ENCODE peak calls at places on chromosomes 13 and 19, in four cellular contexts. One of them, this sample, is unnamed.

GRCh38 chr19:47719047-47719885 is 6.0 kb downstream of the EHD2 start:
- DNase-seq in fibroblast of lung: peak
- DNase-seq in HepG2: peak
- DNase-seq in colonic mucosa: peak
- DNase-seq in this sample: no peak

GRCh38 chr13:67225252-67226159 is 4.6 kb downstream of the PCDH9 start:
- DNase-seq in fibroblast of lung: no peak
- DNase-seq in HepG2: no peak
- DNase-seq in colonic mucosa: no peak
- DNase-seq in this sample: no peak

GRCh38 chr19:44807652-44808462 is 1.0 kb upstream of the BCAM start:
- DNase-seq in fibroblast of lung: peak
- DNase-seq in HepG2: peak
- DNase-seq in colonic mucosa: peak
- DNase-seq in this sample: no peak

GRCh38 chr13:20301391-20302071 is 69.4 kb upstream of the GJB6 start:
- DNase-seq in fibroblast of lung: peak
- DNase-seq in HepG2: no peak
- DNase-seq in colonic mucosa: no peak
- DNase-seq in this sample: no peak

GRCh38 chr13:31199849-31200635 is at the start of gene B3GLCT:
- DNase-seq in fibroblast of lung: peak
- DNase-seq in HepG2: peak
- DNase-seq in colonic mucosa: peak
- DNase-seq in this sample: no peak

GRCh38 chr19:13817018-13817614 is 21.9 kb downstream of the ZSWIM4 start:
- DNase-seq in fibroblast of lung: no peak
- DNase-seq in HepG2: no peak
- DNase-seq in colonic mucosa: peak
- DNase-seq in this sample: no peak

GRCh38 chr19:6613711-6614110 is 22.8 kb upstream of the CD70 start:
- DNase-seq in fibroblast of lung: no peak
- DNase-seq in HepG2: no peak
- DNase-seq in colonic mucosa: no peak
- DNase-seq in this sample: no peak

GRCh38 chr13:86174632-86175031 is 375.4 kb upstream of the SLITRK6 start:
- DNase-seq in fibroblast of lung: peak
- DNase-seq in HepG2: no peak
- DNase-seq in colonic mucosa: no peak
- DNase-seq in this sample: no peak

GRCh38 chr13:26538363-26539317 is 18.8 kb upstream of the WASF3 start:
- DNase-seq in fibroblast of lung: no peak
- DNase-seq in HepG2: no peak
- DNase-seq in colonic mucosa: peak
- DNase-seq in this sample: no peak

GRCh38 chr19:55210120-55210493 is 806 bp upstream of the PTPRH start:
- DNase-seq in fibroblast of lung: peak
- DNase-seq in HepG2: peak
- DNase-seq in colonic mucosa: no peak
- DNase-seq in this sample: no peak

GRCh38 chr13:49812806-49813205 is 20.3 kb upstream of the KPNA3 start:
- DNase-seq in fibroblast of lung: no peak
- DNase-seq in HepG2: peak
- DNase-seq in colonic mucosa: no peak
- DNase-seq in this sample: no peak

GRCh38 chr13:29594310-29594709 is 1.2 kb downstream of the SLC7A1 start:
- DNase-seq in fibroblast of lung: peak
- DNase-seq in HepG2: peak
- DNase-seq in colonic mucosa: peak
- DNase-seq in this sample: no peak

GRCh38 chr19:52270266-52270885 is 989 bp downstream of the ZNF766 start:
- DNase-seq in fibroblast of lung: no peak
- DNase-seq in HepG2: no peak
- DNase-seq in colonic mucosa: no peak
- DNase-seq in this sample: no peak

GRCh38 chr19:4575978-4576933 is 16.8 kb upstream of the SEMA6B start:
- DNase-seq in fibroblast of lung: peak
- DNase-seq in HepG2: peak
- DNase-seq in colonic mucosa: peak
- DNase-seq in this sample: no peak

GRCh38 chr13:62653371-62653770 is 1237.7 kb upstream of the PCDH20 start:
- DNase-seq in fibroblast of lung: no peak
- DNase-seq in HepG2: no peak
- DNase-seq in colonic mucosa: no peak
- DNase-seq in this sample: no peak

GRCh38 chr13:65530688-65531087 is 1699.4 kb downstream of the PCDH9 start:
- DNase-seq in fibroblast of lung: no peak
- DNase-seq in HepG2: no peak
- DNase-seq in colonic mucosa: no peak
- DNase-seq in this sample: no peak

GRCh38 chr13:44692173-44692713 is 116.1 kb upstream of the TSC22D1 start:
- DNase-seq in fibroblast of lung: peak
- DNase-seq in HepG2: no peak
- DNase-seq in colonic mucosa: no peak
- DNase-seq in this sample: peak

GRCh38 chr13:102141625-102142472 is 260.0 kb downstream of the FGF14 start:
- DNase-seq in fibroblast of lung: peak
- DNase-seq in HepG2: peak
- DNase-seq in colonic mucosa: no peak
- DNase-seq in this sample: peak

GRCh38 chr19:30857388-30857787 is 485.2 kb downstream of the ZNF536 start:
- DNase-seq in fibroblast of lung: no peak
- DNase-seq in HepG2: no peak
- DNase-seq in colonic mucosa: no peak
- DNase-seq in this sample: no peak

GRCh38 chr13:47033216-47033615 is 136.4 kb upstream of the HTR2A start:
- DNase-seq in fibroblast of lung: peak
- DNase-seq in HepG2: no peak
- DNase-seq in colonic mucosa: no peak
- DNase-seq in this sample: no peak

GRCh38 chr13:40483601-40484000 is 182.8 kb downstream of the FOXO1 start:
- DNase-seq in fibroblast of lung: no peak
- DNase-seq in HepG2: no peak
- DNase-seq in colonic mucosa: no peak
- DNase-seq in this sample: no peak

GRCh38 chr13:54536112-54536511 is 1507.5 kb downstream of the OLFM4 start:
- DNase-seq in fibroblast of lung: no peak
- DNase-seq in HepG2: no peak
- DNase-seq in colonic mucosa: no peak
- DNase-seq in this sample: no peak

GRCh38 chr13:26965976-26966375 is 205.4 kb upstream of the GPR12 start:
- DNase-seq in fibroblast of lung: peak
- DNase-seq in HepG2: no peak
- DNase-seq in colonic mucosa: no peak
- DNase-seq in this sample: no peak

GRCh38 chr13:42852102-42852501 is 70.7 kb downstream of the FAM216B start:
- DNase-seq in fibroblast of lung: no peak
- DNase-seq in HepG2: no peak
- DNase-seq in colonic mucosa: no peak
- DNase-seq in this sample: no peak

GRCh38 chr19:35903550-35904179 is 1.3 kb downstream of the HCST start:
- DNase-seq in fibroblast of lung: peak
- DNase-seq in HepG2: peak
- DNase-seq in colonic mucosa: peak
- DNase-seq in this sample: no peak

GRCh38 chr19:46033401-46033800 is 7.4 kb downstream of the IGFL4 start:
- DNase-seq in fibroblast of lung: no peak
- DNase-seq in HepG2: no peak
- DNase-seq in colonic mucosa: no peak
- DNase-seq in this sample: no peak

GRCh38 chr19:6247007-6247288 is 32.8 kb downstream of the MLLT1 start:
- DNase-seq in fibroblast of lung: no peak
- DNase-seq in HepG2: no peak
- DNase-seq in colonic mucosa: no peak
- DNase-seq in this sample: no peak

GRCh38 chr13:55359067-55359466 is 1781.7 kb upstream of the PRR20A start:
- DNase-seq in fibroblast of lung: no peak
- DNase-seq in HepG2: no peak
- DNase-seq in colonic mucosa: no peak
- DNase-seq in this sample: no peak

GRCh38 chr13:23628765-23629565 is 58.8 kb downstream of the TNFRSF19 start:
- DNase-seq in fibroblast of lung: peak
- DNase-seq in HepG2: no peak
- DNase-seq in colonic mucosa: no peak
- DNase-seq in this sample: no peak

GRCh38 chr19:48250290-48251025 is 5.3 kb downstream of the CARD8 start:
- DNase-seq in fibroblast of lung: no peak
- DNase-seq in HepG2: no peak
- DNase-seq in colonic mucosa: no peak
- DNase-seq in this sample: no peak

GRCh38 chr13:73820688-73821087 is 313.5 kb downstream of the KLF12 start:
- DNase-seq in fibroblast of lung: no peak
- DNase-seq in HepG2: no peak
- DNase-seq in colonic mucosa: no peak
- DNase-seq in this sample: no peak

DNA sequence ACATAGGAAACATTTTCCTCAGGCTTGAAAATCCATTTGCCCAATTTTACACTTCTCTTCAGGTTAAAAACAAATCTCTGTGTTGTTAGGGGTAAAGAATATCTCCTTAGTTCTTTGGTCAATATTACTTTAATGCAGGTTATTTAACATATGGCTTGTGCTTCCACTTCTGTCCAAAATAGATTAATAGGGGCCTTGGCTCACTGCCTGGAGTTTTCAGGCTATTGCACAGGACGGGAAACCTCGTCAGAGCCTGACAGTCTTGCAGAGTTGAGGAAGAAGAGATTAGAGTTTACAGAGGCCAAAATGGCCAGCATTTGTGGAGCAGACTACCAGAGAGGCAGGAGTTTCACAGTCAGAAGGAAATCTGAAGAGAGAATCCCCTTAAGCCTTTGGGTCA is 863.9 kb upstream of the GPC6 start:
- DNase-seq in fibroblast of lung: peak
- DNase-seq in HepG2: no peak
- DNase-seq in colonic mucosa: no peak
- DNase-seq in this sample: no peak
- H3K9ac ChIP-seq in fibroblast of lung: no peak
- H3K9ac ChIP-seq in HepG2: no peak
- H3K9ac ChIP-seq in colonic mucosa: no peak
- H3K9ac ChIP-seq in this sample: no peak

GRCh38 chr19:18340990-18341868 is 831 bp downstream of the PGPEP1 start:
- DNase-seq in fibroblast of lung: no peak
- DNase-seq in HepG2: peak
- DNase-seq in colonic mucosa: peak
- DNase-seq in this sample: no peak
- H3K9ac ChIP-seq in fibroblast of lung: peak
- H3K9ac ChIP-seq in HepG2: peak
- H3K9ac ChIP-seq in colonic mucosa: peak
- H3K9ac ChIP-seq in this sample: peak

GRCh38 chr13:33110713-33111413 is 94.6 kb downstream of the KL start:
- DNase-seq in fibroblast of lung: peak
- DNase-seq in HepG2: no peak
- DNase-seq in colonic mucosa: peak
- DNase-seq in this sample: no peak

GRCh38 chr13:33112745-33113144 is 96.5 kb downstream of the KL start:
- DNase-seq in fibroblast of lung: peak
- DNase-seq in HepG2: no peak
- DNase-seq in colonic mucosa: no peak
- DNase-seq in this sample: no peak

GRCh38 chr13:33109801-33110200 is 93.6 kb downstream of the KL start:
- DNase-seq in fibroblast of lung: no peak
- DNase-seq in HepG2: no peak
- DNase-seq in colonic mucosa: no peak
- DNase-seq in this sample: no peak

GRCh38 chr13:33110386-33110712 is 94.1 kb downstream of the KL start:
- DNase-seq in fibroblast of lung: no peak
- DNase-seq in HepG2: no peak
- DNase-seq in colonic mucosa: no peak
- DNase-seq in this sample: no peak

DNA sequence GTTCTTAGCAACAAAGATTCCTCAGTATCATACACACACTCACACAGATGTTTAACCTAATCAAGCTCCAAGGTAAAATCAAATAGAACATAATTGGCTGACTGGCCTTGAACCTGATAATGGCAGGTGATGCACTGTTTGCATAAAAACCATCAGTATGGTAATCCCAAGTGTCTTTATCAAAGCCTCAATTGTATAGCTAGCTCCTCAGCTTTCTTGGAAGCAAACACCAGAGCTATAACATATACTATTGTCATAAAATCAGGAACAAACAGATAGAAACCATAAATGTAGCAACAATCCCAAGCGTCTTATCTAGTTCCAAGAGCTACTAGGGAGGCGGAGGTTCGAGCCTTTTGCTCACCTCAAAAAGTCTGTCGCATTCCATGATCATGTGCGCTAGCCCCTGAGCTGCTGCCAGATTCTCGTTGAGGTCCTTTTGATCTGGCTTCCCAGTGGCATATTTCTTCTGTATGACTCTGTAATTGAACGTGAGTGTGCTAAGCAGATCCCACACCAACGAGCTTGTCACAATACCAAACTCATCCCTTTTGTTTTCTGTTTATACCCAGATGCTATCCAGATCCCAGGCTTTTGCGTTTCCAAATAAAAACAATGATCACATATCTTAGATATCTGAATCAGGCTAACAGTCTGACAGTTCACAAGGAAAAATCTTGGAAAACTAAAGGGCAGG is 95.3 kb downstream of the KL start:
- DNase-seq in fibroblast of lung: peak
- DNase-seq in HepG2: peak
- DNase-seq in colonic mucosa: peak
- DNase-seq in this sample: no peak
- H3K9ac ChIP-seq in fibroblast of lung: no peak
- H3K9ac ChIP-seq in HepG2: no peak
- H3K9ac ChIP-seq in colonic mucosa: no peak
- H3K9ac ChIP-seq in this sample: no peak

GRCh38 chr13:110012102-110012739 is 225.8 kb upstream of the IRS2 start:
- DNase-seq in fibroblast of lung: peak
- DNase-seq in HepG2: peak
- DNase-seq in colonic mucosa: no peak
- DNase-seq in this sample: no peak
- H3K9ac ChIP-seq in fibroblast of lung: no peak
- H3K9ac ChIP-seq in HepG2: no peak
- H3K9ac ChIP-seq in colonic mucosa: no peak
- H3K9ac ChIP-seq in this sample: no peak

GRCh38 chr19:50024719-50025021 is 502 bp downstream of the VRK3 start:
- DNase-seq in fibroblast of lung: no peak
- DNase-seq in HepG2: no peak
- DNase-seq in colonic mucosa: no peak
- DNase-seq in this sample: no peak

GRCh38 chr19:50030225-50030624 is 4.4 kb downstream of the ZNF473 start:
- DNase-seq in fibroblast of lung: no peak
- DNase-seq in HepG2: no peak
- DNase-seq in colonic mucosa: no peak
- DNase-seq in this sample: no peak

GRCh38 chr19:50025794-50026549 is at the start of gene ZNF473:
- DNase-seq in fibroblast of lung: peak
- DNase-seq in HepG2: peak
- DNase-seq in colonic mucosa: peak
- DNase-seq in this sample: no peak

GRCh38 chr19:50025022-50025793 is at the start of gene VRK3:
- DNase-seq in fibroblast of lung: peak
- DNase-seq in HepG2: peak
- DNase-seq in colonic mucosa: peak
- DNase-seq in this sample: peak

GRCh38 chr19:50026550-50026906 is 723 bp downstream of the ZNF473 start:
- DNase-seq in fibroblast of lung: no peak
- DNase-seq in HepG2: no peak
- DNase-seq in colonic mucosa: no peak
- DNase-seq in this sample: no peak
- H3K9ac ChIP-seq in fibroblast of lung: no peak
- H3K9ac ChIP-seq in HepG2: peak
- H3K9ac ChIP-seq in colonic mucosa: no peak
- H3K9ac ChIP-seq in this sample: no peak

This sample was measured in SK-N-MC.